ENCODE peak calls at places on chromosomes 13 and 19, in four cellular contexts. C, X, D and L are unnamed samples.

GRCh38 chr13:34943675-34944634 is 1.9 kb downstream of the NBEA start:
- DNase-seq in C (no peak), X (peak), D (no peak), L (no peak)

GRCh38 chr19:3097442-3097871 is 3.3 kb downstream of the GNA11 start:
- DNase-seq in D (no peak), X (no peak), C (no peak), L (no peak)

GRCh38 chr19:47195462-47195861 is 35.5 kb downstream of the BBC3 start:
- DNase-seq in C (no peak), D (no peak), X (no peak), L (no peak)

GRCh38 chr13:98141938-98142426 is 912 bp upstream of the FARP1 start:
- DNase-seq in X (peak), C (no peak), D (no peak), L (no peak)

GRCh38 chr13:112748947-112749346 is 59.1 kb downstream of the ATP11A start:
- DNase-seq in D (no peak), X (peak), C (no peak), L (no peak)

GRCh38 chr13:94154362-94154761 is 325.1 kb downstream of the DCT start:
- DNase-seq in D (peak), C (no peak), X (peak), L (peak)

GRCh38 chr13:100128373-100128772 is 39.5 kb downstream of the PCCA start:
- DNase-seq in D (no peak), C (no peak), X (no peak), L (peak)

GRCh38 chr13:101398920-101399319 is 17.4 kb downstream of the NALCN start:
- DNase-seq in D (no peak), C (no peak), X (no peak), L (peak)

GRCh38 chr13:31767175-31767900 is 28.0 kb downstream of the RXFP2 start:
- DNase-seq in X (no peak), C (no peak), D (peak), L (peak)

GRCh38 chr19:3537438-3538240 is 1.3 kb upstream of the TEKTIP1 start:
- DNase-seq in X (no peak), C (no peak), D (no peak), L (no peak)

GRCh38 chr19:12638611-12639182 is 27.8 kb downstream of the MAN2B1 start:
- DNase-seq in D (no peak), X (no peak), C (no peak), L (no peak)

GRCh38 chr19:54414156-54414555 is 1.1 kb upstream of the TTYH1 start:
- DNase-seq in C (no peak), X (no peak), D (no peak), L (no peak)

GRCh38 chr19:35284153-35285140 is 2.1 kb downstream of the HAMP start:
- DNase-seq in X (no peak), D (no peak), C (no peak), L (no peak)

GRCh38 chr13:72346716-72347115 is 380.7 kb downstream of the MZT1 start:
- DNase-seq in D (no peak), X (no peak), C (no peak), L (no peak)

GRCh38 chr19:16133818-16134217 is 9.7 kb upstream of the HSH2D start:
- DNase-seq in X (no peak), D (no peak), C (no peak), L (no peak)

GRCh38 chr19:46355234-46355990 is 8.5 kb downstream of the PPP5C start:
- DNase-seq in D (no peak), X (no peak), C (no peak), L (no peak)

GRCh38 chr13:70784590-70784989 is 676.3 kb upstream of the KLHL1 start:
- DNase-seq in C (no peak), X (no peak), D (no peak), L (no peak)

GRCh38 chr19:5387472-5387871 is 46.9 kb upstream of the PTPRS start:
- DNase-seq in D (no peak), X (no peak), C (no peak), L (no peak)

GRCh38 chr13:37534181-37534580 is 64.4 kb downstream of the POSTN start:
- DNase-seq in D (peak), C (no peak), X (no peak), L (peak)

GRCh38 chr19:29263305-29264080 is 50.5 kb upstream of the UQCRFS1 start:
- DNase-seq in X (peak), D (peak), C (peak), L (peak)

GRCh38 chr19:3061214-3062161 is 807 bp downstream of the TLE5 start:
- DNase-seq in C (no peak), D (peak), X (peak), L (no peak)

GRCh38 chr19:33449799-33450198 is 71.8 kb downstream of the PEPD start:
- DNase-seq in X (no peak), D (no peak), C (no peak), L (no peak)

GRCh38 chr13:35927554-35927953 is 203.6 kb downstream of the DCLK1 start:
- DNase-seq in D (peak), X (no peak), C (no peak), L (peak)

GRCh38 chr19:18634612-18635290 is 2.1 kb upstream of the KLHL26 start:
- DNase-seq in D (no peak), C (no peak), X (no peak), L (no peak)

GRCh38 chr13:34011552-34012085 is 193.7 kb downstream of the RFC3 start:
- DNase-seq in D (no peak), X (no peak), C (no peak), L (peak)

GRCh38 chr19:33064117-33064777 is 441 bp downstream of the RHPN2 start:
- DNase-seq in X (no peak), D (peak), C (no peak), L (no peak)

GRCh38 chr19:1062387-1063029 is 4.5 kb upstream of the ARHGAP45 start:
- DNase-seq in D (peak), X (no peak), C (no peak), L (no peak)

GRCh38 chr19:4744451-4745170 is 21.0 kb upstream of the DPP9 start:
- DNase-seq in X (no peak), D (peak), C (no peak), L (peak)

GRCh38 chr19:42074513-42075363 is 1.2 kb upstream of the ZNF574 start:
- DNase-seq in C (no peak), D (peak), X (no peak), L (peak)

GRCh38 chr13:67227131-67227983 is 2.8 kb downstream of the PCDH9 start:
- DNase-seq in D (no peak), C (no peak), X (no peak), L (no peak)

GRCh38 chr13:86725105-86725504 is 925.9 kb upstream of the SLITRK6 start:
- DNase-seq in D (no peak), X (no peak), C (no peak), L (no peak)

GRCh38 chr19:13079542-13079986 is 23.1 kb downstream of the LYL1 start:
- DNase-seq in D (no peak), X (no peak), C (no peak), L (no peak)

GRCh38 chr13:92315265-92315664 is 911.3 kb upstream of the GPC6 start:
- DNase-seq in D (no peak), C (no peak), X (no peak), L (no peak)

GRCh38 chr19:3608750-3609322 is 2.2 kb upstream of the TBXA2R start:
- DNase-seq in C (no peak), D (no peak), X (no peak), L (peak)

GRCh38 chr13:74070065-74070464 is 64.1 kb downstream of the KLF12 start:
- DNase-seq in X (no peak), D (no peak), C (no peak), L (no peak)

GRCh38 chr13:112213467-112214245 is 146.7 kb downstream of the SOX1 start:
- DNase-seq in D (no peak), C (no peak), X (no peak), L (no peak)